ENCODE peak calls at places on chromosomes 16 and 17, in four cellular contexts. One of them, this sample, is unnamed.

GRCh38 chr16:89122322-89122831 is 28.7 kb downstream of the ACSF3 start:
- DNase-seq in GM23248: no peak
- DNase-seq in Panc1: no peak
- DNase-seq in midbrain: no peak
- DNase-seq in this sample: no peak

GRCh38 chr17:33328129-33328528 is 35.0 kb upstream of the ASIC2 start:
- DNase-seq in GM23248: peak
- DNase-seq in Panc1: no peak
- DNase-seq in midbrain: no peak
- DNase-seq in this sample: peak

GRCh38 chr17:17367931-17368330 is 64.8 kb downstream of the NT5M start:
- DNase-seq in GM23248: no peak
- DNase-seq in Panc1: no peak
- DNase-seq in midbrain: no peak
- DNase-seq in this sample: no peak

GRCh38 chr16:63289834-63290460 is 1253.7 kb upstream of the CDH8 start:
- DNase-seq in GM23248: peak
- DNase-seq in Panc1: peak
- DNase-seq in midbrain: peak
- DNase-seq in this sample: no peak

GRCh38 chr17:32333187-32333586 is 8.8 kb downstream of the C17orf75 start:
- DNase-seq in GM23248: no peak
- DNase-seq in Panc1: no peak
- DNase-seq in midbrain: no peak
- DNase-seq in this sample: no peak

GRCh38 chr17:15343749-15344148 is 2.4 kb upstream of the TEKT3 start:
- DNase-seq in GM23248: peak
- DNase-seq in Panc1: no peak
- DNase-seq in midbrain: no peak
- DNase-seq in this sample: peak

GRCh38 chr17:81253358-81254131 is 14.4 kb downstream of the NDUFAF8 start:
- DNase-seq in GM23248: peak
- DNase-seq in Panc1: peak
- DNase-seq in midbrain: peak
- DNase-seq in this sample: peak

GRCh38 chr17:42459983-42460300 is 1.3 kb downstream of the ATP6V0A1 start:
- DNase-seq in GM23248: peak
- DNase-seq in Panc1: no peak
- DNase-seq in midbrain: peak
- DNase-seq in this sample: peak

GRCh38 chr16:86248325-86248905 is 261.9 kb upstream of the FOXF1 start:
- DNase-seq in GM23248: no peak
- DNase-seq in Panc1: no peak
- DNase-seq in midbrain: no peak
- DNase-seq in this sample: no peak

GRCh38 chr17:82793974-82794620 is 42.2 kb downstream of the TBCD start:
- DNase-seq in GM23248: peak
- DNase-seq in Panc1: no peak
- DNase-seq in midbrain: no peak
- DNase-seq in this sample: no peak

GRCh38 chr16:47079883-47080282 is 63.9 kb downstream of the NETO2 start:
- DNase-seq in GM23248: no peak
- DNase-seq in Panc1: no peak
- DNase-seq in midbrain: no peak
- DNase-seq in this sample: no peak

GRCh38 chr16:86663691-86664517 is 85.6 kb downstream of the FOXL1 start:
- DNase-seq in GM23248: peak
- DNase-seq in Panc1: peak
- DNase-seq in midbrain: no peak
- DNase-seq in this sample: peak

GRCh38 chr17:66855204-66855603 is 20.3 kb downstream of the CACNG5 start:
- DNase-seq in GM23248: no peak
- DNase-seq in Panc1: no peak
- DNase-seq in midbrain: no peak
- DNase-seq in this sample: peak

GRCh38 chr17:40319651-40320550 is 10.9 kb downstream of the RARA start:
- DNase-seq in GM23248: peak
- DNase-seq in Panc1: no peak
- DNase-seq in midbrain: no peak
- DNase-seq in this sample: no peak

GRCh38 chr17:527247-527646 is 174.6 kb upstream of the RPH3AL start:
- DNase-seq in GM23248: no peak
- DNase-seq in Panc1: no peak
- DNase-seq in midbrain: no peak
- DNase-seq in this sample: peak

GRCh38 chr16:1642148-1642547 is 30.0 kb downstream of the CRAMP1 start:
- DNase-seq in GM23248: no peak
- DNase-seq in Panc1: no peak
- DNase-seq in midbrain: peak
- DNase-seq in this sample: no peak

GRCh38 chr17:49260011-49260921 is 29.7 kb upstream of the PHOSPHO1 start:
- DNase-seq in GM23248: peak
- DNase-seq in Panc1: peak
- DNase-seq in midbrain: no peak
- DNase-seq in this sample: peak

GRCh38 chr17:78599419-78599818 is 22.2 kb upstream of the DNAH17 start:
- DNase-seq in GM23248: no peak
- DNase-seq in Panc1: no peak
- DNase-seq in midbrain: no peak
- DNase-seq in this sample: no peak

GRCh38 chr17:31596382-31597323 is 205.2 kb downstream of the RAB11FIP4 start:
- DNase-seq in GM23248: peak
- DNase-seq in Panc1: peak
- DNase-seq in midbrain: peak
- DNase-seq in this sample: peak

GRCh38 chr16:89423709-89424260 is 66.6 kb downstream of the ANKRD11 start:
- DNase-seq in GM23248: no peak
- DNase-seq in Panc1: no peak
- DNase-seq in midbrain: no peak
- DNase-seq in this sample: no peak

This sample was measured in EH.